ENCODE peak calls at places on chromosomes 7 and 10, in eight cellular contexts. E is GM13976, R is caudate nucleus, Z is AG10803, H is Caki2, C is ascending aorta, D is ecto neural progenitor cell, I is HCEC 1CT. M is an unnamed sample.

GRCh38 chr7:94848531-94848930 is 58.9 kb upstream of the PPP1R9A start:
- DNase-seq in E (no peak), R (no peak), Z (no peak), H (no peak), C (no peak), D (no peak), I (no peak), M (no peak)

GRCh38 chr10:116460219-116460618 is 32.6 kb downstream of the PNLIPRP3 start:
- DNase-seq in E (no peak), R (no peak), Z (no peak), H (no peak), C (no peak), D (no peak), I (no peak), M (no peak)

GRCh38 chr7:39355664-39356063 is 210.5 kb upstream of the YAE1 start:
- DNase-seq in E (no peak), R (no peak), Z (no peak), H (no peak), C (no peak), D (no peak), I (no peak), M (no peak)

GRCh38 chr7:94043299-94043698 is 39.1 kb upstream of the BET1 start:
- DNase-seq in E (no peak), R (no peak), Z (peak; percentile 72), H (no peak), C (no peak), D (no peak), I (peak; percentile 87), M (no peak)

GRCh38 chr7:20514364-20514763 is 101.1 kb upstream of the ABCB5 start:
- DNase-seq in E (no peak), R (no peak), Z (peak; percentile 12), H (peak; percentile 84), C (no peak), D (no peak), I (peak; percentile 68), M (peak; percentile 66)

GRCh38 chr10:102648889-102649752 is 4.8 kb downstream of the TRIM8 start:
- DNase-seq in E (peak; percentile 46), R (peak; percentile 68), Z (no peak), H (no peak), C (no peak), D (peak; percentile 80), I (no peak), M (no peak)

GRCh38 chr7:106284516-106285050 is at the start of gene NAMPT:
- DNase-seq in E (peak; percentile 52), R (peak; percentile 46), Z (no peak), H (no peak), C (peak; percentile 73), D (no peak), I (no peak), M (peak; percentile 44)

GRCh38 chr10:127649642-127650041 is 87.3 kb upstream of the FOXI2 start:
- DNase-seq in E (no peak), R (no peak), Z (no peak), H (peak; percentile 1), C (no peak), D (no peak), I (no peak), M (peak; percentile 14)

GRCh38 chr7:16609842-16610450 is 35.6 kb downstream of the ANKMY2 start:
- DNase-seq in E (no peak), R (no peak), Z (peak; percentile 10), H (peak; percentile 74), C (no peak), D (no peak), I (no peak), M (no peak)

GRCh38 chr7:158431941-158432347 is 155.7 kb downstream of the PTPRN2 start:
- DNase-seq in E (no peak), R (no peak), Z (no peak), H (peak; percentile 94), C (peak; percentile 84), D (no peak), I (peak; percentile 2), M (no peak)

GRCh38 chr10:126842836-126843235 is 62.4 kb upstream of the DOCK1 start:
- DNase-seq in E (no peak), R (no peak), Z (no peak), H (no peak), C (no peak), D (peak; percentile 61), I (no peak), M (no peak)

GRCh38 chr10:112601214-112602090 is 154.4 kb downstream of the VTI1A start:
- DNase-seq in E (no peak), R (no peak), Z (no peak), H (no peak), C (no peak), D (no peak), I (no peak), M (no peak)

GRCh38 chr10:6667679-6668270 is 87.7 kb upstream of the PRKCQ start:
- DNase-seq in E (no peak), R (no peak), Z (peak; percentile 24), H (peak; percentile 45), C (no peak), D (no peak), I (peak; percentile 44), M (peak; percentile 36)

GRCh38 chr10:55242544-55242943 is 441.5 kb upstream of the PCDH15 start:
- DNase-seq in E (no peak), R (no peak), Z (no peak), H (no peak), C (no peak), D (no peak), I (no peak), M (no peak)